ENCODE peak calls at places on chromosome 21, in seven cellular contexts. T is NCI-H774; F is activated CD4-positive, alpha-beta memory T cell treated with anti-CD3 and anti-CD28 coated beads, Interleukin-2, amount 10 ng/mL, durations not matched to agents 7 days and 5 days; I is choroid plexus epithelial cell; A is stimulated activated CD8-positive, alpha-beta memory T cell treated with anti-CD3 and anti-CD28 coated beads, Interleukin-2, amount 100 ng/mL, for 48 hours; J is putamen; K is omental fat pad. R is an unnamed sample.

GRCh38 chr21:35882791-35883240 is 177.5 kb downstream of the SETD4 start:
- DNase-seq in A (no peak), I (peak; percentile 24), F (no peak), T (no peak), J (no peak), K (no peak), R (no peak)

GRCh38 chr21:35503646-35504045 is 454.5 kb upstream of the RUNX1 start:
- DNase-seq in T (no peak), F (no peak), J (peak; percentile 13), K (no peak), I (peak; percentile 66), A (no peak), R (no peak)

GRCh38 chr21:42721341-42721824 is 68.0 kb downstream of the PDE9A start:
- DNase-seq in T (no peak), J (no peak), I (no peak), K (no peak), A (no peak), F (no peak), R (no peak)

GRCh38 chr21:46212721-46213484 is 15.7 kb downstream of the LSS start:
- DNase-seq in I (no peak), J (no peak), T (no peak), A (no peak), K (peak; percentile 2), F (no peak), R (peak; percentile 6)

GRCh38 chr21:44391345-44392091 is 38.1 kb downstream of the TRPM2 start:
- DNase-seq in T (no peak), F (no peak), K (no peak), J (no peak), A (no peak), I (no peak), R (no peak)

GRCh38 chr21:22711636-22712035 is 1713.4 kb downstream of the NCAM2 start:
- DNase-seq in J (no peak), A (no peak), F (no peak), T (no peak), K (no peak), I (peak; percentile 1), R (no peak)

GRCh38 chr21:38337793-38338192 is 81.0 kb downstream of the KCNJ15 start:
- DNase-seq in A (no peak), T (no peak), I (no peak), K (no peak), J (no peak), F (no peak), R (no peak)

GRCh38 chr21:33943293-33943692 is 27.7 kb upstream of the ATP5PO start:
- DNase-seq in F (no peak), I (no peak), A (no peak), J (no peak), K (no peak), T (no peak), R (no peak)

GRCh38 chr21:36654341-36654740 is 44.6 kb upstream of the SIM2 start:
- DNase-seq in J (peak; percentile 91), K (no peak), F (no peak), A (no peak), T (no peak), I (no peak), R (no peak)

GRCh38 chr21:33844104-33844889 is 71.3 kb downstream of the ATP5PO start:
- DNase-seq in A (no peak), F (no peak), K (no peak), T (no peak), J (no peak), I (no peak), R (no peak)

GRCh38 chr21:46189213-46189958 is 5.1 kb upstream of the SPATC1L start:
- DNase-seq in A (no peak), I (peak; percentile 83), K (peak; percentile 5), F (no peak), J (no peak), T (no peak), R (no peak)

GRCh38 chr21:17387030-17387617 is 125.7 kb upstream of the CXADR start:
- DNase-seq in K (peak; percentile 35), J (peak; percentile 82), F (peak; percentile 35), T (peak; percentile 59), A (no peak), I (peak; percentile 81), R (peak; percentile 14)

GRCh38 chr21:34279883-34280282 is 83.9 kb upstream of the KCNE2 start:
- DNase-seq in I (no peak), F (no peak), J (no peak), K (no peak), T (no peak), A (no peak), R (no peak)

GRCh38 chr21:45709127-45709526 is 65.6 kb downstream of the PCBP3 start:
- DNase-seq in A (no peak), F (no peak), J (no peak), T (no peak), I (peak; percentile 3), K (no peak), R (no peak)

GRCh38 chr21:46500224-46500861 is 41.7 kb downstream of the DIP2A start:
- DNase-seq in K (no peak), T (no peak), I (peak; percentile 49), J (no peak), A (no peak), F (no peak), R (no peak)

GRCh38 chr21:46667735-46668380 is 32.4 kb downstream of the PRMT2 start:
- DNase-seq in T (no peak), J (no peak), I (peak; percentile 73), F (no peak), A (no peak), K (no peak), R (peak; percentile 57)

GRCh38 chr21:20377250-20377649 is 621.0 kb upstream of the NCAM2 start:
- DNase-seq in A (no peak), T (no peak), J (no peak), K (no peak), F (no peak), I (no peak), R (no peak)

GRCh38 chr21:46095814-46096595 is 1.9 kb upstream of the COL6A2 start:
- DNase-seq in I (no peak), K (no peak), J (no peak), T (no peak), F (peak; percentile 10), A (no peak), R (no peak)

GRCh38 chr21:33760641-33761103 is 118.4 kb downstream of the ITSN1 start:
- DNase-seq in A (no peak), I (peak; percentile 88), F (no peak), K (no peak), T (no peak), J (no peak), R (no peak)

GRCh38 chr21:43598416-43599120 is 60.7 kb downstream of the HSF2BP start:
- DNase-seq in A (no peak), F (no peak), I (peak; percentile 96), K (no peak), J (no peak), T (no peak), R (no peak)

GRCh38 chr21:44011123-44011773 is 861 bp upstream of the TRAPPC10 start:
- DNase-seq in J (no peak), T (no peak), A (no peak), I (no peak), K (no peak), F (no peak), R (peak; percentile 26)

GRCh38 chr21:14318598-14318997 is 64.3 kb downstream of the HSPA13 start:
- DNase-seq in A (no peak), I (no peak), F (no peak), J (no peak), K (no peak), T (no peak), R (no peak)

GRCh38 chr21:37671381-37671780 is 244.9 kb downstream of the KCNJ6 start:
- DNase-seq in J (no peak), F (no peak), T (no peak), A (no peak), I (no peak), K (no peak), R (no peak)

GRCh38 chr21:29072873-29073221 is 601 bp downstream of the CCT8 start:
- DNase-seq in A (no peak), K (no peak), I (peak; percentile 56), J (no peak), F (no peak), T (no peak), R (no peak)

GRCh38 chr21:41761211-41762181 is 5.4 kb downstream of the RIPK4 start:
- DNase-seq in I (no peak), T (peak; percentile 23), F (no peak), J (no peak), K (no peak), A (no peak), R (no peak)

GRCh38 chr21:33058468-33059318 is 11.2 kb upstream of the OLIG1 start:
- DNase-seq in K (no peak), T (no peak), F (no peak), J (no peak), A (no peak), I (no peak), R (no peak)

GRCh38 chr21:42524341-42525227 is 10.9 kb downstream of the SLC37A1 start:
- DNase-seq in A (peak; percentile 39), I (peak; percentile 70), K (no peak), F (no peak), T (peak; percentile 58), J (no peak), R (peak; percentile 53)

GRCh38 chr21:29181799-29182470 is 51.5 kb downstream of the MAP3K7CL start:
- DNase-seq in F (no peak), J (no peak), I (peak; percentile 96), T (no peak), A (no peak), K (no peak), R (no peak)

GRCh38 chr21:16420086-16420724 is 690.4 kb downstream of the USP25 start:
- DNase-seq in K (no peak), J (peak; percentile 82), T (peak; percentile 63), I (peak; percentile 87), F (no peak), A (no peak), R (no peak)

GRCh38 chr21:37200641-37201480 is 66.3 kb downstream of the VPS26C start:
- DNase-seq in K (no peak), J (no peak), A (no peak), F (no peak), T (no peak), I (no peak), R (no peak)

GRCh38 chr21:46324390-46325072 is 575 bp downstream of the PCNT start:
- DNase-seq in T (peak; percentile 42), J (peak; percentile 83), K (peak; percentile 58), F (peak; percentile 87), A (peak; percentile 85), I (peak; percentile 85), R (peak; percentile 85)

GRCh38 chr21:25370311-25370744 is 237.0 kb downstream of the MRPL39 start:
- DNase-seq in A (peak; percentile 7), K (no peak), T (no peak), F (no peak), J (no peak), I (peak; percentile 93), R (no peak)

GRCh38 chr21:27570306-27570868 is 603.5 kb upstream of the ADAMTS5 start:
- DNase-seq in F (no peak), T (no peak), A (no peak), K (no peak), J (no peak), I (peak; percentile 96), R (no peak)

GRCh38 chr21:39040494-39041110 is 142.6 kb downstream of the PSMG1 start:
- DNase-seq in I (no peak), F (no peak), J (no peak), K (no peak), A (no peak), T (no peak), R (no peak)

R was measured in WTC11.